ENCODE peak calls at places on chromosomes 1 and 21, in seven cellular contexts. One of them, this sample, is unnamed.

GRCh38 chr1:230752407-230752806 is 5.2 kb downstream of the CAPN9 start:
- DNase-seq in AG09309: no peak
- DNase-seq in neural progenitor cell: no peak
- DNase-seq in A549: no peak
- DNase-seq in hypothalamus: peak
- DNase-seq in brain pericyte: no peak
- DNase-seq in NCI-H1092: peak
- DNase-seq in this sample: no peak

GRCh38 chr1:245686446-245687030 is 531.8 kb downstream of the KIF26B start:
- DNase-seq in brain pericyte: no peak
- DNase-seq in AG09309: no peak
- DNase-seq in hypothalamus: no peak
- DNase-seq in A549: no peak
- DNase-seq in neural progenitor cell: no peak
- DNase-seq in NCI-H1092: no peak
- DNase-seq in this sample: no peak

GRCh38 chr1:112285311-112285710 is 110.7 kb upstream of the CTTNBP2NL start:
- DNase-seq in neural progenitor cell: no peak
- DNase-seq in NCI-H1092: no peak
- DNase-seq in hypothalamus: no peak
- DNase-seq in A549: no peak
- DNase-seq in brain pericyte: no peak
- DNase-seq in AG09309: no peak
- DNase-seq in this sample: no peak

GRCh38 chr1:3503525-3503886 is 49.0 kb downstream of the ARHGEF16 start:
- DNase-seq in brain pericyte: no peak
- DNase-seq in NCI-H1092: no peak
- DNase-seq in AG09309: no peak
- DNase-seq in hypothalamus: no peak
- DNase-seq in A549: no peak
- DNase-seq in neural progenitor cell: no peak
- DNase-seq in this sample: no peak

GRCh38 chr1:37239225-37239740 is 205.0 kb upstream of the GRIK3 start:
- DNase-seq in neural progenitor cell: no peak
- DNase-seq in brain pericyte: no peak
- DNase-seq in AG09309: no peak
- DNase-seq in NCI-H1092: no peak
- DNase-seq in hypothalamus: no peak
- DNase-seq in A549: no peak
- DNase-seq in this sample: no peak

GRCh38 chr1:59020151-59020997 is 236.5 kb upstream of the JUN start:
- DNase-seq in hypothalamus: no peak
- DNase-seq in neural progenitor cell: no peak
- DNase-seq in brain pericyte: peak
- DNase-seq in AG09309: no peak
- DNase-seq in NCI-H1092: no peak
- DNase-seq in A549: no peak
- DNase-seq in this sample: peak

GRCh38 chr1:157170677-157171515 is 32.7 kb upstream of the ETV3 start:
- DNase-seq in AG09309: no peak
- DNase-seq in A549: peak
- DNase-seq in brain pericyte: no peak
- DNase-seq in NCI-H1092: peak
- DNase-seq in hypothalamus: no peak
- DNase-seq in neural progenitor cell: peak
- DNase-seq in this sample: peak

GRCh38 chr1:187408217-187409004 is 579.7 kb downstream of the PLA2G4A start:
- DNase-seq in NCI-H1092: no peak
- DNase-seq in brain pericyte: no peak
- DNase-seq in A549: no peak
- DNase-seq in AG09309: no peak
- DNase-seq in neural progenitor cell: peak
- DNase-seq in hypothalamus: no peak
- DNase-seq in this sample: no peak

GRCh38 chr1:19858894-19859293 is 23.3 kb upstream of the OTUD3 start:
- DNase-seq in neural progenitor cell: no peak
- DNase-seq in A549: no peak
- DNase-seq in hypothalamus: no peak
- DNase-seq in brain pericyte: no peak
- DNase-seq in NCI-H1092: no peak
- DNase-seq in AG09309: no peak
- DNase-seq in this sample: no peak

GRCh38 chr21:36543924-36544323 is 64.0 kb upstream of the CLDN14 start:
- DNase-seq in AG09309: no peak
- DNase-seq in brain pericyte: no peak
- DNase-seq in A549: no peak
- DNase-seq in NCI-H1092: no peak
- DNase-seq in neural progenitor cell: no peak
- DNase-seq in hypothalamus: no peak
- DNase-seq in this sample: no peak

GRCh38 chr1:210499956-210500355 is 171.3 kb downstream of the HHAT start:
- DNase-seq in neural progenitor cell: no peak
- DNase-seq in AG09309: no peak
- DNase-seq in brain pericyte: no peak
- DNase-seq in A549: no peak
- DNase-seq in NCI-H1092: no peak
- DNase-seq in hypothalamus: no peak
- DNase-seq in this sample: no peak

GRCh38 chr1:244046907-244047738 is 4.0 kb upstream of the ZBTB18 start:
- DNase-seq in AG09309: no peak
- DNase-seq in A549: no peak
- DNase-seq in neural progenitor cell: no peak
- DNase-seq in hypothalamus: no peak
- DNase-seq in NCI-H1092: no peak
- DNase-seq in brain pericyte: no peak
- DNase-seq in this sample: no peak

GRCh38 chr1:178232949-178233348 is 139.0 kb downstream of the RASAL2 start:
- DNase-seq in NCI-H1092: no peak
- DNase-seq in neural progenitor cell: no peak
- DNase-seq in AG09309: peak
- DNase-seq in hypothalamus: no peak
- DNase-seq in brain pericyte: no peak
- DNase-seq in A549: no peak
- DNase-seq in this sample: no peak

GRCh38 chr1:243455760-243456651 is 200.2 kb downstream of the SDCCAG8 start:
- DNase-seq in A549: no peak
- DNase-seq in brain pericyte: no peak
- DNase-seq in NCI-H1092: no peak
- DNase-seq in neural progenitor cell: no peak
- DNase-seq in hypothalamus: no peak
- DNase-seq in AG09309: no peak
- DNase-seq in this sample: no peak

GRCh38 chr1:203475012-203475981 is at the start of gene PRELP:
- DNase-seq in NCI-H1092: no peak
- DNase-seq in A549: peak
- DNase-seq in brain pericyte: no peak
- DNase-seq in hypothalamus: no peak
- DNase-seq in AG09309: peak
- DNase-seq in neural progenitor cell: peak
- DNase-seq in this sample: peak

GRCh38 chr1:20819818-20820217 is 32.7 kb upstream of the HP1BP3 start:
- DNase-seq in A549: no peak
- DNase-seq in neural progenitor cell: no peak
- DNase-seq in AG09309: no peak
- DNase-seq in brain pericyte: no peak
- DNase-seq in hypothalamus: no peak
- DNase-seq in NCI-H1092: no peak
- DNase-seq in this sample: no peak

GRCh38 chr1:223007250-223007649 is 135.8 kb downstream of the TLR5 start:
- DNase-seq in neural progenitor cell: no peak
- DNase-seq in brain pericyte: peak
- DNase-seq in NCI-H1092: no peak
- DNase-seq in AG09309: no peak
- DNase-seq in hypothalamus: no peak
- DNase-seq in A549: no peak
- DNase-seq in this sample: no peak

GRCh38 chr1:8376358-8376840 is 58.5 kb downstream of the SLC45A1 start:
- DNase-seq in hypothalamus: no peak
- DNase-seq in AG09309: no peak
- DNase-seq in NCI-H1092: no peak
- DNase-seq in A549: no peak
- DNase-seq in neural progenitor cell: no peak
- DNase-seq in brain pericyte: no peak
- DNase-seq in this sample: no peak

GRCh38 chr1:206744683-206745082 is 25.9 kb upstream of the IL19 start:
- DNase-seq in A549: no peak
- DNase-seq in NCI-H1092: no peak
- DNase-seq in hypothalamus: no peak
- DNase-seq in neural progenitor cell: no peak
- DNase-seq in AG09309: no peak
- DNase-seq in brain pericyte: no peak
- DNase-seq in this sample: no peak

GRCh38 chr1:243343970-243344749 is 88.3 kb downstream of the SDCCAG8 start:
- DNase-seq in NCI-H1092: peak
- DNase-seq in neural progenitor cell: peak
- DNase-seq in brain pericyte: no peak
- DNase-seq in A549: peak
- DNase-seq in AG09309: no peak
- DNase-seq in hypothalamus: no peak
- DNase-seq in this sample: peak

GRCh38 chr1:17507916-17508315 is 31.6 kb upstream of the ARHGEF10L start:
- DNase-seq in AG09309: no peak
- DNase-seq in NCI-H1092: no peak
- DNase-seq in hypothalamus: no peak
- DNase-seq in A549: no peak
- DNase-seq in brain pericyte: no peak
- DNase-seq in neural progenitor cell: peak
- DNase-seq in this sample: no peak

GRCh38 chr1:151653397-151653796 is 41.5 kb downstream of the SNX27 start:
- DNase-seq in A549: no peak
- DNase-seq in NCI-H1092: no peak
- DNase-seq in hypothalamus: no peak
- DNase-seq in AG09309: peak
- DNase-seq in brain pericyte: no peak
- DNase-seq in neural progenitor cell: no peak
- DNase-seq in this sample: no peak

GRCh38 chr1:154329551-154330131 is 4.3 kb downstream of the ATP8B2 start:
- DNase-seq in A549: no peak
- DNase-seq in hypothalamus: no peak
- DNase-seq in neural progenitor cell: no peak
- DNase-seq in NCI-H1092: no peak
- DNase-seq in brain pericyte: no peak
- DNase-seq in AG09309: no peak
- DNase-seq in this sample: no peak

GRCh38 chr1:12488666-12489354 is 129.2 kb downstream of the DHRS3 start:
- DNase-seq in hypothalamus: no peak
- DNase-seq in A549: no peak
- DNase-seq in brain pericyte: no peak
- DNase-seq in AG09309: no peak
- DNase-seq in neural progenitor cell: no peak
- DNase-seq in NCI-H1092: no peak
- DNase-seq in this sample: no peak

GRCh38 chr1:7450772-7451171 is 320.3 kb upstream of the VAMP3 start:
- DNase-seq in AG09309: no peak
- DNase-seq in hypothalamus: no peak
- DNase-seq in A549: no peak
- DNase-seq in neural progenitor cell: no peak
- DNase-seq in brain pericyte: no peak
- DNase-seq in NCI-H1092: no peak
- DNase-seq in this sample: no peak

GRCh38 chr21:31865429-31865970 is 7.3 kb upstream of the HUNK start:
- DNase-seq in A549: no peak
- DNase-seq in NCI-H1092: no peak
- DNase-seq in brain pericyte: no peak
- DNase-seq in hypothalamus: no peak
- DNase-seq in neural progenitor cell: no peak
- DNase-seq in AG09309: no peak
- DNase-seq in this sample: no peak

GRCh38 chr1:246669659-246670058 is 54.5 kb upstream of the SCCPDH start:
- DNase-seq in NCI-H1092: no peak
- DNase-seq in AG09309: no peak
- DNase-seq in brain pericyte: no peak
- DNase-seq in hypothalamus: no peak
- DNase-seq in neural progenitor cell: no peak
- DNase-seq in A549: no peak
- DNase-seq in this sample: no peak

GRCh38 chr1:54804471-54805132 is 3.5 kb upstream of the TTC22 start:
- DNase-seq in AG09309: no peak
- DNase-seq in A549: no peak
- DNase-seq in hypothalamus: no peak
- DNase-seq in brain pericyte: no peak
- DNase-seq in neural progenitor cell: no peak
- DNase-seq in NCI-H1092: no peak
- DNase-seq in this sample: no peak

GRCh38 chr1:201732351-201732750 is 96.6 kb upstream of the IPO9 start:
- DNase-seq in A549: no peak
- DNase-seq in neural progenitor cell: no peak
- DNase-seq in AG09309: no peak
- DNase-seq in NCI-H1092: no peak
- DNase-seq in brain pericyte: no peak
- DNase-seq in hypothalamus: no peak
- DNase-seq in this sample: no peak

GRCh38 chr1:67793562-67793961 is 39.7 kb downstream of the GNG12 start:
- DNase-seq in brain pericyte: no peak
- DNase-seq in A549: no peak
- DNase-seq in NCI-H1092: no peak
- DNase-seq in hypothalamus: no peak
- DNase-seq in neural progenitor cell: no peak
- DNase-seq in AG09309: no peak
- DNase-seq in this sample: no peak

GRCh38 chr1:150420560-150421265 is 56.8 kb downstream of the RPRD2 start:
- DNase-seq in AG09309: no peak
- DNase-seq in hypothalamus: no peak
- DNase-seq in brain pericyte: no peak
- DNase-seq in neural progenitor cell: no peak
- DNase-seq in A549: no peak
- DNase-seq in NCI-H1092: no peak
- DNase-seq in this sample: peak

GRCh38 chr1:38455829-38456563 is 403.6 kb downstream of the RRAGC start:
- DNase-seq in neural progenitor cell: no peak
- DNase-seq in NCI-H1092: no peak
- DNase-seq in AG09309: no peak
- DNase-seq in brain pericyte: no peak
- DNase-seq in hypothalamus: no peak
- DNase-seq in A549: no peak
- DNase-seq in this sample: no peak

GRCh38 chr21:42200906-42201614 is 17.9 kb upstream of the ABCG1 start:
- DNase-seq in hypothalamus: no peak
- DNase-seq in neural progenitor cell: no peak
- DNase-seq in NCI-H1092: no peak
- DNase-seq in AG09309: no peak
- DNase-seq in A549: no peak
- DNase-seq in brain pericyte: no peak
- DNase-seq in this sample: no peak

GRCh38 chr1:90989990-90990389 is 31.8 kb downstream of the ZNF644 start:
- DNase-seq in brain pericyte: no peak
- DNase-seq in neural progenitor cell: no peak
- DNase-seq in AG09309: no peak
- DNase-seq in hypothalamus: no peak
- DNase-seq in A549: no peak
- DNase-seq in NCI-H1092: no peak
- DNase-seq in this sample: no peak

GRCh38 chr1:169163059-169163458 is 56.6 kb downstream of the ATP1B1 start:
- DNase-seq in neural progenitor cell: no peak
- DNase-seq in hypothalamus: no peak
- DNase-seq in A549: peak
- DNase-seq in AG09309: no peak
- DNase-seq in NCI-H1092: no peak
- DNase-seq in brain pericyte: no peak
- DNase-seq in this sample: no peak

GRCh38 chr1:7921766-7922165 is 18.9 kb downstream of the TNFRSF9 start:
- DNase-seq in neural progenitor cell: no peak
- DNase-seq in brain pericyte: no peak
- DNase-seq in A549: no peak
- DNase-seq in NCI-H1092: no peak
- DNase-seq in hypothalamus: no peak
- DNase-seq in AG09309: peak
- DNase-seq in this sample: no peak

GRCh38 chr1:79082233-79082632 is 75.7 kb upstream of the ADGRL4 start:
- DNase-seq in brain pericyte: no peak
- DNase-seq in hypothalamus: no peak
- DNase-seq in neural progenitor cell: no peak
- DNase-seq in NCI-H1092: no peak
- DNase-seq in AG09309: no peak
- DNase-seq in A549: no peak
- DNase-seq in this sample: no peak

GRCh38 chr1:18879791-18880309 is 20.4 kb upstream of the TAS1R2 start:
- DNase-seq in neural progenitor cell: no peak
- DNase-seq in AG09309: no peak
- DNase-seq in A549: no peak
- DNase-seq in brain pericyte: no peak
- DNase-seq in hypothalamus: no peak
- DNase-seq in NCI-H1092: peak
- DNase-seq in this sample: no peak